ENCODE peak calls at places on chromosomes 7 and 10, in nine cellular contexts. P is mesendoderm, I is T-helper 9 cell, Z is PC-3, E is T-helper 1 cell, Q is aorta, R is body of pancreas, H is astrocyte of the spinal cord, O is AG10803. G is an unnamed sample.

GRCh38 chr10:14550471-14550941 is 219.8 kb upstream of the FRMD4A start:
- DNase-seq in R (no peak), E (no peak), I (no peak), H (no peak), Z (no peak), Q (no peak), P (no peak), O (no peak), G (no peak)

GRCh38 chr10:31947144-31947926 is 18.7 kb upstream of the ARHGAP12 start:
- DNase-seq in Q (no peak), P (peak), R (no peak), I (no peak), O (peak), Z (peak), E (no peak), H (peak), G (no peak)

GRCh38 chr10:28127881-28128280 is 129.0 kb upstream of the ODAD2 start:
- DNase-seq in I (no peak), E (no peak), P (no peak), O (no peak), Z (peak), H (peak), Q (no peak), R (no peak), G (no peak)

GRCh38 chr7:91397612-91398011 is 133.4 kb downstream of the FZD1 start:
- DNase-seq in O (no peak), R (no peak), H (no peak), Z (no peak), I (no peak), E (no peak), Q (no peak), P (no peak), G (no peak)

GRCh38 chr10:73218466-73219191 is 28.4 kb downstream of the DNAJC9 start:
- DNase-seq in Z (peak), O (peak), R (no peak), E (no peak), I (no peak), H (peak), Q (no peak), P (peak), G (no peak)

GRCh38 chr10:84415539-84416244 is 87.3 kb downstream of the CCSER2 start:
- DNase-seq in O (peak), I (no peak), P (no peak), H (no peak), Z (peak), Q (no peak), R (peak), E (no peak), G (no peak)

GRCh38 chr10:50379652-50380051 is 128.3 kb upstream of the ASAH2 start:
- DNase-seq in Q (no peak), P (no peak), Z (no peak), R (no peak), O (no peak), H (no peak), E (no peak), I (no peak), G (no peak)

GRCh38 chr7:133668296-133669060 is 415.6 kb downstream of the EXOC4 start:
- DNase-seq in Z (peak), R (no peak), E (no peak), P (no peak), Q (no peak), H (no peak), O (peak), I (no peak), G (no peak)

GRCh38 chr7:45125193-45125904 is 13.9 kb upstream of the TBRG4 start:
- DNase-seq in H (no peak), Z (no peak), E (no peak), I (no peak), P (no peak), R (no peak), O (no peak), Q (no peak), G (no peak)

GRCh38 chr10:9605231-9605630 is 1412.4 kb upstream of the CELF2 start:
- DNase-seq in P (peak), E (no peak), R (no peak), I (no peak), Z (no peak), H (peak), O (no peak), Q (no peak), G (no peak)

GRCh38 chr7:142488842-142489241 is 231.0 kb upstream of the PRSS58 start:
- DNase-seq in Q (no peak), H (no peak), O (no peak), I (no peak), E (no peak), P (no peak), R (no peak), Z (peak), G (no peak)

GRCh38 chr7:123285076-123285700 is 85.4 kb upstream of the SLC13A1 start:
- DNase-seq in Z (no peak), E (no peak), I (no peak), O (no peak), H (no peak), R (no peak), Q (no peak), P (peak), G (no peak)

GRCh38 chr10:124734311-124735166 is 9.6 kb downstream of the FAM53B start:
- DNase-seq in Q (peak), O (no peak), H (no peak), E (no peak), R (no peak), Z (no peak), P (no peak), I (no peak), G (no peak)

GRCh38 chr10:60089095-60089494 is 182.7 kb upstream of the CCDC6 start:
- DNase-seq in P (no peak), R (no peak), I (no peak), O (no peak), Z (peak), H (peak), E (no peak), Q (no peak), G (no peak)

GRCh38 chr10:107498983-107499382 is 334.5 kb upstream of the SORCS1 start:
- DNase-seq in H (no peak), P (no peak), Z (no peak), Q (no peak), O (no peak), R (no peak), E (no peak), I (no peak), G (no peak)

GRCh38 chr10:126705951-126706565 is 35.6 kb upstream of the C10orf90 start:
- DNase-seq in E (no peak), Z (no peak), P (no peak), R (no peak), I (no peak), Q (no peak), O (no peak), H (no peak), G (peak)